ENCODE peak calls at places on chromosomes 3 and 15, in six cellular contexts. C is NB4, Q is GM13977, Z is fibroblast of mammary gland, R is RCC 7860, I is occipital lobe. B is an unnamed sample.

GRCh38 chr3:100740207-100740606 is 30.9 kb downstream of the TFG start:
- DNase-seq in R (peak), C (no peak), Z (peak), Q (no peak), I (no peak), B (no peak)

GRCh38 chr15:69013726-69014406 is 629 bp upstream of the NOX5 start:
- DNase-seq in Q (no peak), C (no peak), Z (no peak), R (no peak), I (no peak), B (no peak)

GRCh38 chr15:99076555-99077308 is 28.1 kb upstream of the SYNM start:
- DNase-seq in Z (peak), Q (peak), I (peak), R (peak), C (peak), B (peak)

GRCh38 chr3:73624363-73625123 is at the start of gene PDZRN3:
- DNase-seq in Q (no peak), C (no peak), R (no peak), I (peak), Z (peak), B (no peak)

GRCh38 chr15:95407534-95407933 is 923.0 kb upstream of the NR2F2 start:
- DNase-seq in C (no peak), I (no peak), Q (no peak), R (no peak), Z (no peak), B (no peak)

GRCh38 chr15:60740787-60741354 is 261.9 kb upstream of the ICE2 start:
- DNase-seq in R (no peak), C (no peak), Z (peak), I (no peak), Q (no peak), B (no peak)

GRCh38 chr15:57138260-57138895 is 219.9 kb downstream of the TCF12 start:
- DNase-seq in Q (peak), I (no peak), C (peak), R (peak), Z (peak), B (no peak)

GRCh38 chr3:120544361-120544760 is 51.8 kb upstream of the NDUFB4 start:
- DNase-seq in Q (no peak), R (no peak), Z (no peak), I (no peak), C (no peak), B (no peak)

GRCh38 chr15:55552926-55553325 is 35.2 kb downstream of the PYGO1 start:
- DNase-seq in C (no peak), Q (no peak), R (no peak), Z (peak), I (no peak), B (no peak)

GRCh38 chr3:186360779-186361178 is 1.3 kb downstream of the DGKG start:
- DNase-seq in C (peak), R (no peak), Q (peak), Z (no peak), I (no peak), B (no peak)

GRCh38 chr15:34275721-34276120 is 50.9 kb downstream of the EMC4 start:
- DNase-seq in Z (no peak), I (no peak), C (no peak), Q (no peak), R (no peak), B (no peak)

GRCh38 chr3:157261000-157261399 is 101.1 kb upstream of the CCNL1 start:
- DNase-seq in I (no peak), Z (peak), Q (no peak), R (no peak), C (peak), B (no peak)

GRCh38 chr15:96132126-96132525 is 198.4 kb upstream of the NR2F2 start:
- DNase-seq in C (no peak), R (no peak), I (no peak), Q (no peak), Z (no peak), B (no peak)

GRCh38 chr3:184716652-184717607 is 5.1 kb upstream of the MAGEF1 start:
- DNase-seq in Q (no peak), I (no peak), R (no peak), C (peak), Z (peak), B (no peak)

GRCh38 chr3:59812188-59812587 is 762.4 kb upstream of the CFAP20DC start:
- DNase-seq in Q (no peak), R (no peak), Z (no peak), I (no peak), C (no peak), B (no peak)

GRCh38 chr3:140319801-140320200 is 358.1 kb upstream of the TRIM42 start:
- DNase-seq in Z (no peak), I (no peak), Q (no peak), R (no peak), C (no peak), B (peak)

GRCh38 chr3:189410522-189410921 is 220.7 kb upstream of the TP63 start:
- DNase-seq in C (no peak), R (no peak), I (no peak), Z (no peak), Q (no peak), B (no peak)

GRCh38 chr15:76380249-76380648 is 43.7 kb downstream of the ISL2 start:
- DNase-seq in R (no peak), Z (no peak), Q (no peak), C (no peak), I (no peak), B (no peak)

GRCh38 chr3:60912876-60913275 is 338.4 kb downstream of the FHIT start:
- DNase-seq in Q (no peak), C (no peak), Z (no peak), R (no peak), I (no peak), B (no peak)

GRCh38 chr3:14358426-14359211 is 43.8 kb upstream of the SLC6A6 start:
- DNase-seq in R (no peak), I (no peak), C (no peak), Z (peak), Q (no peak), B (no peak)

GRCh38 chr3:44883999-44884431 is 9.6 kb downstream of the TGM4 start:
- DNase-seq in I (no peak), R (peak), Q (no peak), C (peak), Z (peak), B (no peak)